ENCODE peak calls at places on chromosomes 4 and X, in six cellular contexts. A is spleen, T is A549, V is fibroblast of mammary gland, C is osteoblast, B is thoracic aorta. G is an unnamed sample.

GRCh38 chr4:135839712-135840111 is 1638.1 kb upstream of the PABPC4L start:
- DNase-seq in A (no peak), B (no peak), T (no peak), C (no peak), V (no peak), G (no peak)

GRCh38 chr4:7820031-7820825 is 119.4 kb downstream of the AFAP1 start:
- DNase-seq in T (no peak), A (peak; percentile 22), B (no peak), V (peak; percentile 48), C (no peak), G (no peak)

GRCh38 chr4:110793381-110793801 is 170.5 kb upstream of the PITX2 start:
- DNase-seq in T (no peak), V (peak; percentile 27), B (no peak), A (no peak), C (no peak), G (no peak)

GRCh38 chrX:45196701-45197100 is 4.0 kb downstream of the DIPK2B start:
- DNase-seq in A (no peak), V (peak; percentile 74), C (peak; percentile 58), B (no peak), T (no peak), G (no peak)

GRCh38 chr4:110637408-110638131 is 14.7 kb upstream of the PITX2 start:
- DNase-seq in T (no peak), A (peak; percentile 43), V (no peak), B (no peak), C (no peak), G (no peak)

GRCh38 chr4:15805583-15806517 is 27.7 kb downstream of the CD38 start:
- DNase-seq in B (no peak), T (peak; percentile 17), C (no peak), A (no peak), V (peak; percentile 70), G (peak; percentile 70)

GRCh38 chr4:177948853-177949252 is 506.6 kb upstream of the AGA start:
- DNase-seq in T (no peak), C (no peak), V (no peak), A (no peak), B (no peak), G (no peak)

GRCh38 chr4:159016527-159017137 is 86.2 kb upstream of the RAPGEF2 start:
- DNase-seq in A (no peak), C (no peak), B (no peak), T (no peak), V (no peak), G (no peak)

GRCh38 chr4:119570401-119570800 is 58.2 kb downstream of the PDE5A start:
- DNase-seq in T (no peak), A (no peak), V (peak; percentile 15), B (no peak), C (no peak), G (no peak)

GRCh38 chr4:16607241-16607640 is 291.2 kb downstream of the LDB2 start:
- DNase-seq in T (no peak), B (no peak), A (no peak), C (peak; percentile 55), V (peak; percentile 43), G (no peak)

GRCh38 chrX:150692296-150692695 is 900 bp upstream of the MTMR1 start:
- DNase-seq in T (no peak), B (no peak), C (no peak), A (no peak), V (no peak), G (no peak)

GRCh38 chrX:47059142-47059874 is 18.9 kb upstream of the RGN start:
- DNase-seq in C (no peak), B (no peak), A (no peak), T (no peak), V (no peak), G (no peak)

GRCh38 chr4:73028621-73029020 is 40.9 kb downstream of the COX18 start:
- DNase-seq in V (no peak), B (no peak), A (no peak), C (no peak), T (no peak), G (no peak)

GRCh38 chr4:573122-573892 is 2.8 kb downstream of the TMEM271 start:
- DNase-seq in T (no peak), V (no peak), C (peak; percentile 58), A (no peak), B (no peak), G (no peak)

GRCh38 chrX:97860206-97860605 is 976.5 kb downstream of the RPA4 start:
- DNase-seq in C (no peak), A (no peak), T (no peak), V (no peak), B (no peak), G (peak; percentile 47)

GRCh38 chr4:127997534-127998388 is 32.6 kb downstream of the ABHD18 start:
- DNase-seq in A (no peak), C (peak; percentile 53), T (peak; percentile 58), V (peak; percentile 57), B (no peak), G (peak; percentile 60)

GRCh38 chrX:154734101-154734781 is 16.6 kb downstream of the GAB3 start:
- DNase-seq in T (no peak), B (no peak), C (no peak), A (peak; percentile 82), V (peak; percentile 86), G (peak; percentile 81)

GRCh38 chr4:5706486-5707290 is 1.7 kb downstream of the EVC2 start:
- DNase-seq in A (no peak), C (no peak), B (no peak), T (no peak), V (no peak), G (no peak)

GRCh38 chr4:147052361-147052760 is 106.7 kb upstream of the TTC29 start:
- DNase-seq in C (no peak), A (no peak), B (no peak), V (no peak), T (no peak), G (peak; percentile 82)

GRCh38 chr4:139455187-139455586 is 1.3 kb downstream of the RAB33B start:
- DNase-seq in V (no peak), B (no peak), C (no peak), T (no peak), A (no peak), G (no peak)

GRCh38 chr4:139453371-139454110 is 380 bp upstream of the RAB33B start:
- DNase-seq in B (peak; percentile 96), A (peak; percentile 100), C (peak; percentile 98), T (peak; percentile 76), V (peak; percentile 96), G (peak; percentile 92)

GRCh38 chr4:139453041-139453370 is 915 bp upstream of the RAB33B start:
- DNase-seq in A (no peak), C (peak; percentile 87), T (peak; percentile 70), B (no peak), V (no peak), G (peak; percentile 77)

GRCh38 chr4:139454646-139455045 is 725 bp downstream of the RAB33B start:
- DNase-seq in V (peak; percentile 10), A (no peak), B (no peak), C (no peak), T (no peak), G (peak; percentile 10)

DNA sequence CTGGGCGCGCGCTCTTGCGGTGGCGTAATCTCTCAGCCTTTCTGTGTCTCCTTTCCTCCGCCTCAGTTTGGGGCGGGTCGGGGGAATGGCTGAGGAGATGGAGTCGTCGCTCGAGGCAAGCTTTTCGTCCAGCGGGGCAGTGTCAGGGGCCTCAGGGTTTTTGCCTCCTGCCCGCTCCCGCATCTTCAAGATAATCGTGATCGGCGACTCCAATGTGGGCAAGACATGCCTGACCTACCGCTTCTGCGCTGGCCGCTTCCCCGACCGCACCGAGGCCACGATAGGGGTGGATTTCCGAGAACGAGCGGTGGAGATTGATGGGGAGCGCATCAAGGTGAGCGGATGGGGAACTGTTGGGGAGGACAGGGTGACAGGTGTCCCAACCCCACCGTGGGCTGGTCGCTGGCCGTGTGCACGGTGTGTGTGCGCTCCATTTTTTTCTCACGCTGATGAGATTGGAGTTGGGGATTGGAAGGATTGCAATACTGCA is at the start of gene RAB33B:
- DNase-seq in B (peak; percentile 60), A (no peak), C (no peak), V (peak; percentile 6), T (peak; percentile 60), G (peak; percentile 13)
- TF ChIP-seq CTCF in B (no peak), A (no peak), C (no peak), V (no peak), T (no peak), G (no peak)

GRCh38 chr4:23979534-23979933 is 89.7 kb upstream of the PPARGC1A start:
- DNase-seq in A (no peak), B (no peak), T (no peak), C (no peak), V (no peak), G (no peak)
- H3K4me3 ChIP-seq in A (no peak overlapping the region), B (no peak overlapping the region), T (no peak overlapping the region), C (no peak overlapping the region), V (no peak overlapping the region), G (no peak overlapping the region)

GRCh38 chr4:122203407-122203806 is 51.3 kb downstream of the BLTP1 start:
- DNase-seq in B (no peak), V (no peak), C (no peak), A (no peak), T (no peak), G (no peak)

GRCh38 chr4:122205687-122206086 is 53.6 kb downstream of the BLTP1 start:
- DNase-seq in T (no peak), B (no peak), C (no peak), A (no peak), V (no peak), G (peak; percentile 18)
- TF ChIP-seq CTCF in T (peak; percentile 8), B (no peak), C (no peak), A (no peak), V (no peak), G (no peak)

GRCh38 chr4:183721207-183722081 is 62.4 kb downstream of the TRAPPC11 start:
- DNase-seq in T (peak; percentile 60), V (peak; percentile 63), B (no peak), C (peak; percentile 91), A (peak; percentile 87), G (peak; percentile 12)
- H3K4me3 ChIP-seq in T (peak overlapping the region; percentile 47), V (peak overlapping the region; percentile 33), B (peak overlapping the region; percentile 75), C (peak overlapping the region; percentile 33), A (peak overlapping the region; percentile 43), G (no peak overlapping the region)

GRCh38 chrX:116749943-116750342 is 287.2 kb upstream of the CT83 start:
- DNase-seq in C (no peak), V (no peak), T (no peak), B (no peak), A (no peak), G (peak; percentile 85)
- TF ChIP-seq CTCF in C (no peak), V (no peak), T (no peak), B (no peak), A (no peak), G (no peak)

GRCh38 chr4:176443646-176444409 is 124.1 kb downstream of the SPCS3 start:
- DNase-seq in V (peak; percentile 67), B (no peak), T (no peak), A (no peak), C (no peak), G (peak; percentile 55)
- H3K4me3 ChIP-seq in V (no peak overlapping the region), B (no peak overlapping the region), T (no peak overlapping the region), A (no peak overlapping the region), C (peak overlapping the region; percentile 26), G (no peak overlapping the region)

DNA sequence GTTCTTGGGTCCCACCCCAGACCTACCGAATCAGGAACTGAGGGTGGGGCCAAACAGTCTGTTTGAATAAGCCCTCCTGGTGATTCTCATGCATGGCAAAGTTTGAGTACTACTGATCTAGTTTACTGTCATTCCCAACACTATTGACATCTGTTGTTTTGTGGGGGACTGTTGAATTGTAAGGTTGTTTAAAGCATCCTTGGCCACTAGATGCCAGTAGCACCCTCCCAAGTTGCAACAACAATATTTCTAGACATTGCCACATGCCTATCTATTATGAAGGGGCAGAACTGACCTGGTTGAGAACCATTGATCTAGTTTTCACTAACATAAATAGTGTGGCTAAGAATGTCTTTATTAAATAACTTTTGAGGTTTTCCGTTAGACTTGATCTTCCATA is 15.1 kb downstream of the TAF9B start:
- DNase-seq in V (no peak), B (no peak), A (no peak), C (peak; percentile 9), T (no peak), G (no peak)
- TF ChIP-seq CTCF in V (peak; percentile 36), B (no peak), A (no peak), C (peak; percentile 38), T (peak; percentile 20), G (no peak)